ENCODE peak calls at places on chromosomes 2 and 18, in seven cellular contexts. A is fibroblast of mammary gland, G is epithelial cell of esophagus, W is tibial artery, M is heart left ventricle, V is HCT116, D is testis. U is an unnamed sample.

GRCh38 chr2:85707304-85707703 is 13.1 kb downstream of the GNLY start:
- DNase-seq in M (peak), D (peak), V (peak), G (peak), A (peak), W (peak), U (peak)

GRCh38 chr18:72128649-72129048 is 415.5 kb downstream of the CBLN2 start:
- DNase-seq in V (no peak), D (no peak), G (peak), A (no peak), W (no peak), M (no peak), U (no peak)

GRCh38 chr2:8833863-8834262 is 3.5 kb downstream of the KIDINS220 start:
- DNase-seq in G (no peak), M (no peak), V (no peak), A (no peak), D (no peak), W (no peak), U (no peak)

GRCh38 chr2:148552675-148553331 is 91.7 kb upstream of the EPC2 start:
- DNase-seq in M (no peak), A (no peak), D (no peak), W (no peak), V (no peak), G (no peak), U (no peak)

GRCh38 chr2:175402591-175402990 is 221.1 kb upstream of the ATP5MC3 start:
- DNase-seq in V (no peak), W (no peak), A (no peak), M (no peak), D (no peak), G (no peak), U (no peak)

GRCh38 chr18:961644-962355 is 57.1 kb downstream of the ADCYAP1 start:
- DNase-seq in M (peak), W (no peak), D (peak), V (peak), A (peak), G (peak), U (peak)

GRCh38 chr2:10417551-10418335 is 30.4 kb downstream of the ODC1 start:
- DNase-seq in W (no peak), A (no peak), G (no peak), M (no peak), V (no peak), D (no peak), U (no peak)

GRCh38 chr2:8101614-8102277 is 580.1 kb upstream of the ID2 start:
- DNase-seq in D (no peak), A (no peak), W (no peak), V (no peak), M (no peak), G (no peak), U (no peak)

GRCh38 chr2:54903736-54904554 is 146.3 kb downstream of the RTN4 start:
- DNase-seq in M (no peak), A (peak), V (peak), D (no peak), G (peak), W (no peak), U (peak)

GRCh38 chr2:223725986-223726970 is 111.1 kb downstream of the AP1S3 start:
- DNase-seq in V (no peak), M (no peak), A (no peak), W (no peak), D (no peak), G (no peak), U (no peak)

GRCh38 chr2:175806115-175806470 is 196.0 kb downstream of the LNPK start:
- DNase-seq in G (no peak), W (no peak), M (no peak), V (no peak), A (no peak), D (no peak), U (no peak)

GRCh38 chr2:132581917-132582316 is 88.1 kb downstream of the LYPD1 start:
- DNase-seq in V (no peak), W (no peak), G (peak), D (no peak), M (no peak), A (no peak), U (no peak)

GRCh38 chr2:68362069-68362468 is 3.0 kb upstream of the PLEK start:
- DNase-seq in D (peak), M (peak), W (peak), A (peak), V (peak), G (peak), U (peak)

GRCh38 chr2:68357608-68358337 is 7.3 kb upstream of the PLEK start:
- DNase-seq in D (peak), W (no peak), G (peak), V (peak), A (peak), M (peak), U (peak)

GRCh38 chr2:68356599-68357239 is 8.4 kb upstream of the PLEK start:
- DNase-seq in D (no peak), A (no peak), W (no peak), G (no peak), V (no peak), M (no peak), U (no peak)

GRCh38 chr2:68362749-68363148 is 2.3 kb upstream of the PLEK start:
- DNase-seq in G (no peak), A (no peak), D (no peak), W (no peak), V (no peak), M (no peak), U (no peak)

GRCh38 chr2:68359889-68360288 is 5.2 kb upstream of the PLEK start:
- DNase-seq in D (no peak), M (no peak), W (no peak), A (no peak), G (no peak), V (no peak), U (no peak)
- TF ChIP-seq CTCF in D (peak), M (no peak), W (no peak), A (peak), G (no peak), V (peak), U (peak)

GRCh38 chr2:20512061-20512605 is 65.3 kb downstream of the RHOB start:
- DNase-seq in D (no peak), A (no peak), W (no peak), M (no peak), G (no peak), V (no peak), U (no peak)
- H3K4me3 ChIP-seq in D (no peak), A (no peak), W (no peak), M (no peak), G (no peak), V (no peak), U (no peak)

GRCh38 chr2:216064014-216064630 is 17.5 kb downstream of the PECR start:
- DNase-seq in M (no peak), V (no peak), G (no peak), A (peak), W (no peak), D (no peak), U (no peak)
- TF ChIP-seq CTCF in M (no peak), V (no peak), G (no peak), A (peak), W (no peak), D (no peak), U (no peak)

DNA sequence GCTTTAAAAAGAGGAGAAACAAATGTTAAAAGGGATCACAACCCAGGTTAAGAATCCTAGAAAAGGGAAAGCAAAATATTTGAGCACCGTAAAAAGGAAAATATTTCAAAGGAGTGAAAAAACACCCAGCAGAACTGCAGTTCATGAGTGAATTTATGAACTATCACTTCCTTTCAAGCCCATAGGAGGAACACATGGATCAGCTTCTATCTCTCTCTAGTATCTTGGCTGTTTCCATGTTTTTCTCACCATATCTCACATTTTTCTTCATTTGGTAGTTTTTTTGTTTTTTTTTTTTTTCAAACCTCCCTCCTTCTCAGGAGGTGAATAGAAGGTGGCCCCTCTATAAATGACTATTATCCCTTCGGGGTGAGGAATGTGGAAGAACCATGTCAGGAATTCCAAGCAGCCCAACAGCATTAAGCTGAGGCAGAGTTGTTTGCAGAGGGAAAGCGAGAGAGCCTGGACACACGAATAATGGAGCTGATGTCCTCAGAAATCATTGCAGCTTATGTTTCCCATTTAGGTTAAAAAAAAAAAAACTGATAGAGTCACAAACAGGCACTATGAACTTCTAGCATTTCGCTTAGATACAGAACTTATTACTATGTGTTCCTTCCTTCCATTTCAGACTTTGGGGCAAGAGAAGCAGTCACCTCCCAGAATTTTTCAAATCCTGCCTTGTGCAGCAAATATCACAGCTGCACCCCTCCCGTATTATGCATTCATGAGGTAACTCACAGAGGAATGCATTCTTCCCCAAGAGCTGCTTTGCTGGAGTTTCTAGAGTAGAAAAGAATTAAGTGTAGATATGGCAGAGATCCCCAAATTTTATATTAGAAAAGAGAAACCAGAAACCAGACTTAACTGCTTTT is 315.6 kb downstream of the IRS1 start:
- DNase-seq in M (no peak), A (peak), D (no peak), V (no peak), G (no peak), W (no peak), U (no peak)
- H3K4me3 ChIP-seq in M (no peak), A (no peak), D (no peak), V (peak), G (no peak), W (no peak), U (no peak)

GRCh38 chr2:197858607-197859140 is 54.3 kb downstream of the PLCL1 start:
- DNase-seq in G (no peak), D (no peak), A (no peak), M (no peak), W (no peak), V (no peak), U (no peak)

GRCh38 chr2:197866449-197866848 is 62.1 kb downstream of the PLCL1 start:
- DNase-seq in V (no peak), G (no peak), D (no peak), A (no peak), W (no peak), M (no peak), U (no peak)

GRCh38 chr2:197863744-197864143 is 59.4 kb downstream of the PLCL1 start:
- DNase-seq in W (no peak), D (no peak), G (no peak), M (no peak), V (no peak), A (no peak), U (no peak)

GRCh38 chr2:197857708-197858107 is 53.3 kb downstream of the PLCL1 start:
- DNase-seq in M (no peak), A (no peak), W (no peak), G (no peak), V (no peak), D (no peak), U (no peak)

GRCh38 chr2:197862556-197862955 is 58.2 kb downstream of the PLCL1 start:
- DNase-seq in G (no peak), D (no peak), W (no peak), A (no peak), M (no peak), V (no peak), U (no peak)
- TF ChIP-seq CTCF in G (no peak), D (no peak), W (no peak), A (no peak), M (no peak), V (no peak), U (no peak)

GRCh38 chr2:226673314-226673723 is 126.3 kb downstream of the IRS1 start:
- DNase-seq in A (peak), W (no peak), M (no peak), G (peak), D (no peak), V (peak), U (peak)
- H3K4me3 ChIP-seq in A (no peak), W (no peak), M (no peak), G (no peak), D (no peak), V (no peak), U (no peak)

GRCh38 chr2:99694331-99694730 is 204.5 kb upstream of the REV1 start:
- DNase-seq in G (no peak), D (no peak), W (no peak), M (no peak), A (no peak), V (no peak), U (no peak)
- TF ChIP-seq CTCF in G (no peak), D (no peak), W (no peak), M (no peak), A (no peak), V (no peak), U (no peak)

GRCh38 chr18:4130734-4131719 is 324.1 kb downstream of the DLGAP1 start:
- DNase-seq in V (no peak), D (peak), M (no peak), W (no peak), G (no peak), A (no peak), U (no peak)

GRCh38 chr18:4134691-4135090 is 320.4 kb downstream of the DLGAP1 start:
- DNase-seq in V (no peak), A (no peak), W (no peak), M (no peak), D (no peak), G (no peak), U (no peak)
- H3K4me3 ChIP-seq in V (no peak), A (no peak), W (no peak), M (no peak), D (no peak), G (no peak), U (no peak)